ENCODE peak calls at places on chromosome 18, in four cellular contexts. G, B, R and M are unnamed samples.

GRCh38 chr18:48831113-48831759 is 119.5 kb downstream of the SMAD7 start:
- DNase-seq in R (no peak), B (peak; percentile 17), G (no peak), M (no peak)

GRCh38 chr18:6859676-6860422 is 130.3 kb downstream of the ARHGAP28 start:
- DNase-seq in R (no peak), G (peak; percentile 41), B (no peak), M (no peak)

GRCh38 chr18:22552254-22552653 is 134.5 kb upstream of the CTAGE1 start:
- DNase-seq in R (no peak), G (no peak), B (no peak), M (no peak)

GRCh38 chr18:12041561-12041960 is 52.1 kb upstream of the ANKRD62 start:
- DNase-seq in R (no peak), B (no peak), G (peak; percentile 89), M (no peak)

GRCh38 chr18:33404244-33404873 is 36.2 kb downstream of the CCDC178 start:
- DNase-seq in B (no peak), G (no peak), R (no peak), M (no peak)

GRCh38 chr18:71743634-71744033 is 800.5 kb downstream of the CBLN2 start:
- DNase-seq in G (peak; percentile 54), R (no peak), B (no peak), M (no peak)

GRCh38 chr18:32920796-32921787 is 148.3 kb upstream of the KLHL14 start:
- DNase-seq in B (no peak), R (no peak), G (peak; percentile 94), M (no peak)

GRCh38 chr18:79962835-79963657 is 1.4 kb upstream of the HSBP1L1 start:
- DNase-seq in G (no peak), R (no peak), B (no peak), M (no peak)

GRCh38 chr18:51138936-51139335 is 58.5 kb downstream of the MEX3C start:
- DNase-seq in B (no peak), R (no peak), G (no peak), M (no peak)

GRCh38 chr18:35581555-35582309 is at the start of gene GALNT1:
- DNase-seq in G (no peak), R (no peak), B (peak; percentile 57), M (peak; percentile 17)

GRCh38 chr18:39854291-39854690 is 2100.7 kb upstream of the PIK3C3 start:
- DNase-seq in R (no peak), B (no peak), G (peak; percentile 77), M (no peak)

GRCh38 chr18:53698907-53699306 is 525.6 kb downstream of the MBD2 start:
- DNase-seq in B (peak; percentile 48), G (peak; percentile 26), R (no peak), M (no peak)

GRCh38 chr18:13139885-13140450 is 78.6 kb upstream of the LDLRAD4 start:
- DNase-seq in B (no peak), G (no peak), R (no peak), M (no peak)

GRCh38 chr18:51350081-51350480 is 152.6 kb upstream of the MEX3C start:
- DNase-seq in B (no peak), G (no peak), R (no peak), M (no peak)

GRCh38 chr18:68611301-68611700 is 103.6 kb downstream of the TMX3 start:
- DNase-seq in R (no peak), B (no peak), G (no peak), M (no peak)

GRCh38 chr18:35010983-35011382 is 30.2 kb upstream of the MAPRE2 start:
- DNase-seq in B (no peak), R (no peak), G (no peak), M (no peak)

GRCh38 chr18:53745228-53745967 is 479.1 kb downstream of the MBD2 start:
- DNase-seq in R (no peak), B (no peak), G (peak; percentile 73), M (no peak)

GRCh38 chr18:74375999-74376398 is 60.4 kb downstream of the C18orf63 start:
- DNase-seq in G (peak; percentile 34), B (no peak), R (no peak), M (no peak)

GRCh38 chr18:57901819-57902600 is 98.9 kb upstream of the ATP8B1 start:
- DNase-seq in R (no peak), G (peak; percentile 86), B (no peak), M (no peak)

GRCh38 chr18:6648581-6648980 is 80.9 kb upstream of the ARHGAP28 start:
- DNase-seq in B (no peak), R (no peak), G (no peak), M (no peak)

GRCh38 chr18:74682998-74683311 is 85.3 kb downstream of the ZNF407 start:
- DNase-seq in R (no peak), G (no peak), B (no peak), M (no peak)

GRCh38 chr18:36493349-36494281 is 196.1 kb downstream of the FHOD3 start:
- DNase-seq in G (no peak), R (no peak), B (no peak), M (no peak)

GRCh38 chr18:69567813-69568488 is 167.3 kb downstream of the DOK6 start:
- DNase-seq in R (no peak), G (peak; percentile 53), B (no peak), M (no peak)

GRCh38 chr18:25737710-25738251 is 352.6 kb downstream of the SS18 start:
- DNase-seq in B (no peak), R (no peak), G (peak; percentile 98), M (no peak)

GRCh38 chr18:45212186-45213039 is 402.9 kb upstream of the SLC14A2 start:
- DNase-seq in R (peak; percentile 46), B (peak; percentile 87), G (peak; percentile 81), M (peak; percentile 77)